ENCODE peak calls at places on chromosomes 11 and 22, in four cellular contexts. P is IMR-90, D is keratinocyte, O is K562. R is an unnamed sample.

GRCh38 chr11:46337626-46338345 is 9.5 kb upstream of the DGKZ start:
- DNase-seq in P (no peak), D (no peak), O (peak; percentile 33), R (no peak)

GRCh38 chr11:706957-707816 is 1.2 kb downstream of the EPS8L2 start:
- DNase-seq in P (no peak), D (no peak), O (peak; percentile 56), R (no peak)

GRCh38 chr22:49101873-49102272 is 725.8 kb downstream of the BRD1 start:
- DNase-seq in P (no peak), D (no peak), O (no peak), R (no peak)

GRCh38 chr11:132456735-132457328 is 1075.5 kb downstream of the OPCML start:
- DNase-seq in P (no peak), D (no peak), O (no peak), R (no peak)

GRCh38 chr11:97739892-97740782 is 1280.6 kb upstream of the CNTN5 start:
- DNase-seq in P (peak; percentile 59), D (no peak), O (no peak), R (peak; percentile 79)

GRCh38 chr11:18696638-18697225 is 1.8 kb upstream of the TMEM86A start:
- DNase-seq in P (peak; percentile 57), D (no peak), O (no peak), R (no peak)

GRCh38 chr22:36323182-36323854 is 64.4 kb downstream of the MYH9 start:
- DNase-seq in P (peak; percentile 71), D (no peak), O (no peak), R (peak; percentile 77)

GRCh38 chr22:30483169-30483568 is 11.4 kb upstream of the SEC14L3 start:
- DNase-seq in P (no peak), D (no peak), O (no peak), R (peak; percentile 18)

GRCh38 chr11:86515297-86516094 is 140.8 kb downstream of the CCDC81 start:
- DNase-seq in P (peak; percentile 91), D (peak; percentile 80), O (no peak), R (peak; percentile 98)

GRCh38 chr11:11387201-11387600 is 34.2 kb upstream of the CSNK2A3 start:
- DNase-seq in P (no peak), D (no peak), O (no peak), R (no peak)

GRCh38 chr22:46055176-46055850 is 78.4 kb upstream of the WNT7B start:
- DNase-seq in P (no peak), D (no peak), O (no peak), R (peak; percentile 31)

GRCh38 chr11:83008581-83008923 is 63.1 kb downstream of the RAB30 start:
- DNase-seq in P (peak; percentile 70), D (no peak), O (no peak), R (no peak)

DNA sequence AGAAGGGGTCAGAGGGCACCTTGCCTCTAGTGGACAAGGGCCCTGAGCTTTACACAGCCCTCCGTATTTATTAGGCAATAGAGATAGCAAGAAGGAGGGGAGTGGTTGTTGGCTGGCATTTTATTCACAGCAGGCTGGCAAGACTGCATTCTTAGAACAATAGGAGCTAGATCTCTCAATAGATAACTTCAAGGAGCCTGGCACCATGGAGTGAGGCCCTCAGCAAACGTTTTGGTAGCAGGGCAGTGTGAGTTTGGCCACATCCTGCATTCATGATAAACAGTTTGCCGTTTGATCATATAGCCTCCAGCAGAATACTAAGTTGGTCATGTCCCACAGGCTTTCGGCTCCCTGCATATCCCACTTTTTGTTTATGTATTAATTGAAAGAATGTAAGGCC is 31.6 kb downstream of the OR10A6 start:
- DNase-seq in P (no peak), D (no peak), O (no peak), R (no peak)
- H3K9me1 ChIP-seq in P (no peaks in the 10 kb centered on the region), D (no peaks in the 10 kb centered on the region), O (no peaks in the 10 kb centered on the region), R (no peaks in the 10 kb centered on the region)

GRCh38 chr11:68550485-68550817 is 89.9 kb downstream of the PPP6R3 start:
- DNase-seq in P (peak; percentile 21), D (no peak), O (no peak), R (peak; percentile 79)
- H3K36me3 ChIP-seq in P (peaks cover 29% of the 10 kb centered on the region), D (peaks cover 8% of the 10 kb centered on the region), O (peaks cover 95% of the 10 kb centered on the region), R (peaks cover 17% of the 10 kb centered on the region)

DNA sequence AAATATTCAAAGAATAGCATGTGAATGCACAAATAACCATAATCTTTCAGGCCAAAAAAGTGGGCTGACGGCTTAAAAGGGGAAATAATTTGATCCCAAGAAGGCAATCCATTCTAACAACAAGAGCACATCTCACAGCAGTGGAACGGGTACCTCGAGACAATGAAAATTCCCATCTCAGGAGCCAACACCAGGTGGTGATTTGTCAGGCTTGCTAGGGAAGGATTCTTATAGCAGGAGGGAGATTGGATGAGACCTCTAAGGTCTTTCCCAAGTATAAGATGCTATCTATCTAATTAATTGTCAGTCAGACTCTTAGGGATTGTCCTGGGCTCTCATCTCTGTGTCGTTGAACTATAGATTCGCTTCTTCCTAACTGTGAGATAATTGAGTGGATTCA is 284.0 kb downstream of the ETS1 start:
- DNase-seq in P (no peak), D (no peak), O (no peak), R (no peak)
- H3K9me1 ChIP-seq in P (no peaks in the 10 kb centered on the region), D (no peaks in the 10 kb centered on the region), O (no peaks in the 10 kb centered on the region), R (no peaks in the 10 kb centered on the region)

GRCh38 chr11:32103941-32104340 is 13.1 kb downstream of the RCN1 start:
- DNase-seq in P (no peak), D (no peak), O (no peak), R (no peak)
- H3K36me3 ChIP-seq in P (peaks cover 51% of the 10 kb centered on the region), D (peaks cover 23% of the 10 kb centered on the region), O (no peaks in the 10 kb centered on the region), R (peaks cover 19% of the 10 kb centered on the region)

GRCh38 chr11:20962581-20962980 is 293.2 kb downstream of the NELL1 start:
- DNase-seq in P (no peak), D (no peak), O (no peak), R (no peak)

GRCh38 chr11:20963596-20963995 is 294.2 kb downstream of the NELL1 start:
- DNase-seq in P (no peak), D (no peak), O (no peak), R (no peak)

GRCh38 chr11:20964985-20965384 is 295.6 kb downstream of the NELL1 start:
- DNase-seq in P (no peak), D (no peak), O (no peak), R (no peak)

DNA sequence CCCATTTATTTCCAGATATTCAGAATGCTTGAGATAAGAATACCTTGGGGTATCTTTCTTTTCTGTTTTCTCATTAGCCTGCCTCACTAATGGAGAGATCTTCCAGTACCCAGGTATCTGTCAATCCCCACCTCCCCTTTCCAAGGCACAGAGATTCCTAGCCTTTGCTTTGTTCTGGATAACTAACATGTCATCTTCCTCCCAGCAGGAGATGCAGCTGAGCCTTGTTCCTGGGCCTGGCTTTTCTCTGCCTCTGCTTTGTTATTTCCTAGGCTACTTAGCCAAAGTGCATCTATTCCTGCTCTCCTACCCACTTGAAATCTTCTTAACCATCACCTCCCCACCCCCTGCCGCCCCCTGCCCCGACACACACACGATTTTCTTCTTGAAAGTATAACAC is 297.1 kb downstream of the NELL1 start:
- DNase-seq in P (no peak), D (no peak), O (no peak), R (no peak)
- H3K9me1 ChIP-seq in P (no peaks in the 10 kb centered on the region), D (no peaks in the 10 kb centered on the region), O (no peaks in the 10 kb centered on the region), R (no peaks in the 10 kb centered on the region)

GRCh38 chr11:68756171-68756766 is 4.9 kb upstream of the TESMIN start:
- DNase-seq in P (peak; percentile 27), D (no peak), O (no peak), R (no peak)
- H3K36me3 ChIP-seq in P (peaks cover 35% of the 10 kb centered on the region), D (peaks cover 7% of the 10 kb centered on the region), O (peaks cover 21% of the 10 kb centered on the region), R (peaks cover 32% of the 10 kb centered on the region)

DNA sequence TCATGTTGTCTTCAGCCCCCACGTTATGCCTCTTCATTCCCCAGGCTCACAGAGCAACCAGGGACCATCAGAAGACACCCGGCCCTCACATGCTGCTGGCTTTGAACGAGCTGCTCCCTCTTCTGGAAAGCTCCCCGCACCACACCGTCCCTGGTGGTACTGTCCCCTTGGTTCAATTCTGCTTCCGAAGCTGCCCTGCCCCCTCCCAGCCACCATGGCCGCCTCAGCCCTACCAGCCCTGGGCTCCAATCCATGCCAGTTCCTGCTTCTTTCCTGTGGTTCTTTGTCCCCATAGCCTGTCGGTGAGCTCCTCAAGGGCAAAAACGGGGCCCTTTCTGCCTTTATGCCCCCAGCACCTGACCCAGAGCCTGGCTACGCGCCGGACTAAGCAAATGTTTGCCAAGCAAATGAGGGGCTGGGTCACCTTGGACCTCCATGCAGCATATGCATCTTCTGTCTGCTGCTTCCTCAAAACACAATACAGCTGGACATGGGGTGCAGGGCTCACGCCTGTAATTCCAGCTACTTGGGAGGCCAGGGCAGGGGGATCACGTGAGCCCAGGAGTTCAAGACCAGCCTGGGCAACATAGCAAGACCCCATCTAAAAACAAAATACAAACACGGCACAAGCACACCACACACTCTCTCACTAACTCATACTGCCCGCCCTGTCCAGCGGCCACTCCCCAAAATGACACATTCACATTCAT is 21.3 kb downstream of the TNKS1BP1 start:
- DNase-seq in P (no peak), D (no peak), O (no peak), R (no peak)
- H3K9me1 ChIP-seq in P (peaks cover 31% of the 10 kb centered on the region), D (peaks cover 3% of the 10 kb centered on the region), O (no peaks in the 10 kb centered on the region), R (no peaks in the 10 kb centered on the region)

GRCh38 chr11:77886401-77886800 is 65.5 kb downstream of the AAMDC start:
- DNase-seq in P (no peak), D (no peak), O (no peak), R (peak; percentile 28)
- H3K36me3 ChIP-seq in P (peaks cover 6% of the 10 kb centered on the region), D (peaks cover 4% of the 10 kb centered on the region), O (peaks cover 38% of the 10 kb centered on the region), R (peaks cover 8% of the 10 kb centered on the region)

GRCh38 chr11:70138403-70138802 is 60.3 kb downstream of the ANO1 start:
- DNase-seq in P (no peak), D (no peak), O (no peak), R (no peak)
- H3K9me1 ChIP-seq in P (peaks cover 3% of the 10 kb centered on the region), D (no peaks in the 10 kb centered on the region), O (no peaks in the 10 kb centered on the region), R (no peaks in the 10 kb centered on the region)

R was measured in endothelial cell of umbilical vein.